ENCODE peak calls at places on chromosomes 5 and 9, in five cellular contexts. Z, D, B, K and J are unnamed samples.

GRCh38 chr5:60497706-60498500 is 202.1 kb downstream of the DEPDC1B start:
- DNase-seq in Z (no peak), D (peak; percentile 16), B (peak; percentile 80), K (no peak), J (peak; percentile 81)

GRCh38 chr5:71658916-71659661 is 60.0 kb upstream of the CARTPT start:
- DNase-seq in Z (no peak), D (peak; percentile 1), B (peak; percentile 47), K (no peak), J (no peak)

GRCh38 chr5:140855772-140856674 is at the start of gene PCDHA10:
- DNase-seq in Z (no peak), D (no peak), B (no peak), K (peak; percentile 42), J (peak; percentile 78)

GRCh38 chr9:88013051-88013450 is 38.7 kb upstream of the CDK20 start:
- DNase-seq in Z (no peak), D (no peak), B (no peak), K (no peak), J (no peak)

GRCh38 chr5:74199005-74199404 is 441.5 kb downstream of the ENC1 start:
- DNase-seq in Z (no peak), D (no peak), B (no peak), K (no peak), J (peak; percentile 60)

GRCh38 chr5:169651526-169651925 is 14.5 kb downstream of the DOCK2 start:
- DNase-seq in Z (no peak), D (no peak), B (peak; percentile 13), K (no peak), J (peak; percentile 70)

GRCh38 chr9:98172604-98173003 is 19.8 kb downstream of the CORO2A start:
- DNase-seq in Z (no peak), D (peak; percentile 28), B (no peak), K (no peak), J (no peak)

GRCh38 chr5:161544350-161544765 is 2.2 kb downstream of the GABRB2 start:
- DNase-seq in Z (peak; percentile 25), D (peak; percentile 58), B (peak; percentile 55), K (peak; percentile 2), J (peak; percentile 16)

GRCh38 chr9:84266087-84266561 is 74.4 kb downstream of the SLC28A3 start:
- DNase-seq in Z (no peak), D (no peak), B (no peak), K (no peak), J (no peak)

GRCh38 chr5:77957-78804 is 13.8 kb upstream of the PLEKHG4B start:
- DNase-seq in Z (no peak), D (peak; percentile 40), B (peak; percentile 50), K (peak; percentile 47), J (no peak)

GRCh38 chr5:72300590-72301339 is 19.3 kb downstream of the MRPS27 start:
- DNase-seq in Z (no peak), D (no peak), B (no peak), K (no peak), J (no peak)

GRCh38 chr5:103804714-103805113 is 242.1 kb upstream of the NUDT12 start:
- DNase-seq in Z (no peak), D (peak; percentile 59), B (peak; percentile 21), K (no peak), J (no peak)

GRCh38 chr9:28155671-28156070 is 582.4 kb upstream of the C9orf72 start:
- DNase-seq in Z (no peak), D (no peak), B (peak; percentile 32), K (no peak), J (peak; percentile 58)

GRCh38 chr5:142587354-142587965 is 98.4 kb downstream of the FGF1 start:
- DNase-seq in Z (no peak), D (peak; percentile 39), B (peak; percentile 73), K (peak; percentile 12), J (peak; percentile 53)

GRCh38 chr9:2032234-2032633 is 17.1 kb downstream of the SMARCA2 start:
- DNase-seq in Z (no peak), D (no peak), B (no peak), K (no peak), J (no peak)

GRCh38 chr9:13690595-13690994 is 411.1 kb upstream of the MPDZ start:
- DNase-seq in Z (no peak), D (no peak), B (no peak), K (no peak), J (no peak)

GRCh38 chr5:1834022-1834551 is 32.9 kb downstream of the NDUFS6 start:
- DNase-seq in Z (no peak), D (no peak), B (no peak), K (no peak), J (no peak)

GRCh38 chr5:167892352-167893115 is 398.9 kb upstream of the WWC1 start:
- DNase-seq in Z (no peak), D (no peak), B (no peak), K (no peak), J (no peak)

GRCh38 chr5:42655982-42656660 is 100.5 kb upstream of the CCDC152 start:
- DNase-seq in Z (no peak), D (peak; percentile 38), B (peak; percentile 53), K (no peak), J (peak; percentile 28)
- H3K4me3 ChIP-seq in Z (no peak overlapping the region), D (peak overlapping the region; percentile 64), B (peak overlapping the region; percentile 41), K (no peak overlapping the region), J (no peak overlapping the region)

DNA sequence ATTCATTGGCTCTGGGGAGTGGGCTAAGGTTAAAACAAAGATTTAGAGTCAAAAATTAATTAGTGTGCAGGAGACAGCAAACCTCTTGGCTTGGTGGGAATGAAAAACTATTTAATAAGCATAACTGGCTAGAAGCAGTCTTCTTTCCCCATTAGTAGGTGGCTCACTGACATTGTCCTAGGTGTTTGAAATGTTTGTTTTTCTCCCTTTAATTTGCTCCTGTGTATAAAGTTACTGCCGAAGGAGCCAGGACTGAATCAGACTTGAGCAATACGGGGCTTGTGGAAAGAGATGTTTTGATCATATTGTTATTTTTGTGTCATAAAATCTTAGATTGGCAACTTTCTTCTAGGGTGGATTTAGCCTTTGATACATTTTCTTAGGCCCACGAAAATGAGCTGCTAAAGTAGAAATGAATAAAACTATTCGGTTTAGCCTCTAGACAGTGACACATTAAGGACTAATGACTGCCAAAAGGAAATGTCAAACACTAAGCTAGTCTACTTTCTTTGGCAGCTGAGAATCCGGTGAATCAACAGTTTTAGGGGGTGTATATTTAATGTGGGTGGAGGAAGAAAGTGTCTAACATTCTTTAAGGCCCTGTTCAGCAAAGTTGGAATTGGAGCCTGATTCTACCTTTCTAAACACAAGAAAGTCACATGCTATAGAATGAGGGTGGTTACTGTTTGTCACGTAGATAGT is 30.2 kb downstream of the LRRTM2 start:
- DNase-seq in Z (no peak), D (peak; percentile 75), B (peak; percentile 68), K (no peak), J (peak; percentile 21)
- H3K4me3 ChIP-seq in Z (no peak overlapping the region), D (peak overlapping the region; percentile 70), B (no peak overlapping the region), K (no peak overlapping the region), J (no peak overlapping the region)

GRCh38 chr5:98772415-98773213 is 849 bp upstream of the RGMB start:
- DNase-seq in Z (peak; percentile 71), D (peak; percentile 91), B (peak; percentile 85), K (peak; percentile 80), J (peak; percentile 90)

GRCh38 chr5:98770158-98770910 is 3.1 kb upstream of the RGMB start:
- DNase-seq in Z (peak; percentile 68), D (peak; percentile 78), B (peak; percentile 83), K (no peak), J (peak; percentile 85)

GRCh38 chr5:98770911-98771322 is 2.5 kb upstream of the RGMB start:
- DNase-seq in Z (no peak), D (no peak), B (peak; percentile 53), K (no peak), J (no peak)

GRCh38 chr5:98773214-98773463 is 324 bp upstream of the RGMB start:
- DNase-seq in Z (no peak), D (no peak), B (no peak), K (no peak), J (no peak)

DNA sequence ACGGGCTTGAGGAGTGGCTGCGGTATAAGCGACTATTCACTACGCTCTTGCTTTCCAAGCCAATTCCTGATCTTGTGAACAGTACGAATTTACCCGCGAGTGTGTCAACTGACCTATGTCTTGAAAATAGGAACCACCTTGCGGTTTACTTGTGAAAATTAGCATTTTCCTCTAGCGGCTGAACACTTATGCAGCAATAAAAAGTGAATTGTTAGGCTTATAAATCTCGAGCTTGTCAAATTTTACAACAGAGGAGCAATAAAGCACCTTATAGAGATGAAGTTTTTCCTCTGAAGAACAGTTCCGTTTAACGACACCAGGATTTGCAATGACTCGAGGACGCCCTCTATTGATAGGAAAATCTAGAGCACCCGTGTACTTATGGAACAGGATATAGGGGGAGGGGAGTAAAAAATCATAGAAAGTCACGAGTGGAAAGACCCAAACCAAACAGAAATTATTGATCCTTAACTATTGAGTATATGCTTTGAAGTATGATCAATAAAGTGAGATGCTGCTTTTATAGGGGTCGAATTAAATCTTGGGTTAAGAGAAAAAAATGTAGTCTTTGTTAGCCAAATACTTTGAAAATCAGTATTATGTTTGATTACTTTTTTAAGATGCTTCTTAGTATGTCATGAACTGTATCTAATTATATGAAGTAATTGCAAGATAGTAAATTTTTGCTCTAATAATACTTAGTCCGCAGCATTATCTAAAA is 1.9 kb upstream of the RGMB start:
- DNase-seq in Z (peak; percentile 66), D (peak; percentile 97), B (peak; percentile 96), K (peak; percentile 84), J (peak; percentile 92)
- H3K4me3 ChIP-seq in Z (peak overlapping the region; percentile 73), D (peak overlapping the region; percentile 90), B (peak overlapping the region; percentile 78), K (peak overlapping the region; percentile 59), J (peak overlapping the region; percentile 87)

DNA sequence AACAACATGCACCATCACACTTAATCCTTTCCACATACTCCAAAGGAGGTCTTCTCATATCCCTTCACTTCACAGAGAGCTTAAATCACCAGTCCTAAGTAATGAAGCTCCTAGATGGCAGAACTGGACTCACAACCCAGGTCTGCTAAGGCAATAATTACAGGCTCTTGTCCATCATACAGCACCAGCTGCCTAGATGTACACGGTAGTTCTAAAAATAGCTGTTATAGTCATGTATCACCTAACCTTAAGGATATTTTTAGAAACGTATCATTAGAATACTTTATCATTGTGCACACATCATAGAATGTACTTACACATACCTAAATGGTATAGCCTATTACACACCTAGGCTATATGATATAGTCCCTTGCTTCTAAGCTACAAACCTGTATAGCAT is 644.6 kb upstream of the RGMB start:
- DNase-seq in Z (no peak), D (no peak), B (no peak), K (no peak), J (no peak)
- H3K4me3 ChIP-seq in Z (no peak overlapping the region), D (no peak overlapping the region), B (no peak overlapping the region), K (no peak overlapping the region), J (no peak overlapping the region)